ENCODE peak calls at places on chromosome 17, in seven cellular contexts. Z, M, N, L, Q, F and C are unnamed samples.

GRCh38 chr17:6443692-6444572 is at the start of gene PIMREG:
- DNase-seq in Z (peak; percentile 87), M (peak; percentile 82), N (peak; percentile 98), L (peak; percentile 97), Q (peak; percentile 59), F (peak; percentile 97), C (peak; percentile 71)

GRCh38 chr17:76202516-76202915 is 37.8 kb downstream of the RNF157 start:
- DNase-seq in Z (no peak), M (no peak), N (no peak), L (no peak), Q (no peak), F (no peak), C (no peak)

GRCh38 chr17:50218771-50219315 is 17.4 kb upstream of the COL1A1 start:
- DNase-seq in Z (peak; percentile 87), M (peak; percentile 49), N (no peak), L (no peak), Q (no peak), F (no peak), C (no peak)

GRCh38 chr17:79541451-79541850 is 69.4 kb downstream of the RBFOX3 start:
- DNase-seq in Z (no peak), M (no peak), N (no peak), L (no peak), Q (no peak), F (no peak), C (no peak)

GRCh38 chr17:33526753-33527152 is 233.7 kb upstream of the ASIC2 start:
- DNase-seq in Z (no peak), M (no peak), N (no peak), L (no peak), Q (no peak), F (no peak), C (no peak)

GRCh38 chr17:65403616-65404015 is 157.8 kb downstream of the AXIN2 start:
- DNase-seq in Z (no peak), M (no peak), N (no peak), L (no peak), Q (no peak), F (no peak), C (no peak)

GRCh38 chr17:81076097-81076754 is 41.3 kb downstream of the BAIAP2 start:
- DNase-seq in Z (no peak), M (no peak), N (peak; percentile 93), L (no peak), Q (no peak), F (no peak), C (no peak)

GRCh38 chr17:50687200-50688066 is 20.3 kb downstream of the ANKRD40 start:
- DNase-seq in Z (peak; percentile 85), M (no peak), N (peak; percentile 51), L (no peak), Q (no peak), F (no peak), C (no peak)

GRCh38 chr17:80772906-80773242 is 218.8 kb upstream of the CHMP6 start:
- DNase-seq in Z (no peak), M (no peak), N (no peak), L (no peak), Q (no peak), F (no peak), C (no peak)

GRCh38 chr17:67312265-67312664 is 54.1 kb downstream of the PSMD12 start:
- DNase-seq in Z (no peak), M (no peak), N (no peak), L (no peak), Q (no peak), F (no peak), C (no peak)

GRCh38 chr17:41777157-41777578 is 9.3 kb downstream of the JUP start:
- DNase-seq in Z (peak; percentile 64), M (no peak), N (peak; percentile 69), L (peak; percentile 56), Q (no peak), F (no peak), C (no peak)

GRCh38 chr17:41131979-41132378 is 8.0 kb upstream of the KRTAP4-12 start:
- DNase-seq in Z (peak; percentile 23), M (peak; percentile 77), N (no peak), L (no peak), Q (no peak), F (no peak), C (no peak)

DNA sequence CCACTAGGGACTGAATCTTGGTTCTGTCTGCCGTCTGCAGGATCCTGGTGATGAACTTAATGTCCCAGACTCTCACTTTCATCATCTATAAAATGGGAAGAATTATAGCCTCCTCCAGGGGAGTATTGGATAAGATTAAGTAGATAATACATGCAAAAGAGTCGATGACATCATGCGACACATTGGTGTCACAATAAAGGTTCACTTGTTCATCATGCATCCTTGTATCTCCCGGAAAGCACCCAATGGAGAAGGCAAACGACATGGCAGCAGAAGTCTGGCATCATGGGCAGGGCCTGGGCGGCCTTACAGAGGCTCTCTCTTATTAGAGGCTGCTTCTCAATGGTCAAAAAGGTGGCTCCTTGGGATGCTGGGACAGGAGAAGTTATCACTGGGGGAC is 35.1 kb upstream of the CD300E start:
- DNase-seq in Z (no peak), M (no peak), N (no peak), L (no peak), Q (no peak), F (no peak), C (no peak)
- TF ChIP-seq SIN3A in Z (no peak), M (no peak), N (no peak), L (no peak), Q (no peak), F (no peak), C (no peak)

DNA sequence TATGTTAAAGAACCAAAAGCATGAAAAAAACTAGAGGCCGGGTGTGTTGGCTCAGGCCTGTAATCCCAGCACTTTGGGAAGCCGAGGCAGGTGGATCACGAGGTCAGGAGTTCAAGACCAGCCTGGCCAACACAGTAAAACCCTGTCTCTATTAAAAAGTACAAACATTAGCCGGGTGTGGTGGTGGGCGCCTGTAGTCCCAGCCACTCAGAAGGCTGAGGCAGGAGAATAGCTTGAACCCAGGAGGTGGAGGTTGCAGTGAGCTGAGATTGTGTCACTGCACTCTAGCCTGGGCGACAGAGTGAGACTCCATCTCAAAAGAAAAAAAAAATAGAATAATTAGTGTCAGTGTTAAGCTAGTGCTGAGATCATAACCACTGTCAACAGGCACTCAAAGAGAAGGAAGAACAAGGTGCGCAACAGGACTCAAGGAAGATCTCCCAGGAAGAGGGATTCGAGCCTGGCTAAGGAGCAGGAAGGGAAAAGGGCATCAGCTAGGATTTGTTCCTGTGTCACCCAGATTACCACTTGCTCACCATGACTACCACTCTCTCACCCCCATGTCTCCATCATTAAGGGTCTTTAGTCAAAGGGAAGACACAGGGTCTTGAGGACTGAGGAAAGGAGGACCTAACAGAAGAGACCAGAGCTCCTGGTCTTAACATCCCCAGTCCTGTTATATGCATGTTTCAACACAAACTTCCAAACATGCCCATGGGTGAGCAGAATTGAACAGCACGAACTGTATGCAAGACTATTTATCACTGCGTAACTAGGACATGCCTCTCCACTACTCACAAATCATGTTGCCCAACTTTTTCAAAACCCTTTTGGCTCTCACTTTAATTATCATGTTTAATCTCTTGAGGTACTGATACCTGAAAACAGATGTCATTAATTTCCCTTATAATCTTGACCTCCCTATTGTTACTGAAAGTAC is 88.3 kb upstream of the PLEKHM1 start:
- DNase-seq in Z (no peak), M (no peak), N (no peak), L (no peak), Q (no peak), F (peak; percentile 6), C (no peak)
- TF ChIP-seq SIN3A in Z (no peak), M (no peak), N (no peak), L (no peak), Q (no peak), F (no peak), C (no peak)

GRCh38 chr17:48128411-48128810 is 20.8 kb downstream of the SNX11 start:
- DNase-seq in Z (no peak), M (no peak), N (no peak), L (no peak), Q (no peak), F (no peak), C (no peak)

GRCh38 chr17:48127371-48128051 is 19.9 kb downstream of the SNX11 start:
- DNase-seq in Z (no peak), M (peak; percentile 57), N (no peak), L (no peak), Q (no peak), F (no peak), C (no peak)

GRCh38 chr17:48123776-48124388 is 16.3 kb downstream of the SNX11 start:
- DNase-seq in Z (no peak), M (no peak), N (no peak), L (no peak), Q (no peak), F (no peak), C (no peak)

GRCh38 chr17:48123111-48123510 is 15.5 kb downstream of the SNX11 start:
- DNase-seq in Z (no peak), M (no peak), N (no peak), L (no peak), Q (no peak), F (no peak), C (no peak)

DNA sequence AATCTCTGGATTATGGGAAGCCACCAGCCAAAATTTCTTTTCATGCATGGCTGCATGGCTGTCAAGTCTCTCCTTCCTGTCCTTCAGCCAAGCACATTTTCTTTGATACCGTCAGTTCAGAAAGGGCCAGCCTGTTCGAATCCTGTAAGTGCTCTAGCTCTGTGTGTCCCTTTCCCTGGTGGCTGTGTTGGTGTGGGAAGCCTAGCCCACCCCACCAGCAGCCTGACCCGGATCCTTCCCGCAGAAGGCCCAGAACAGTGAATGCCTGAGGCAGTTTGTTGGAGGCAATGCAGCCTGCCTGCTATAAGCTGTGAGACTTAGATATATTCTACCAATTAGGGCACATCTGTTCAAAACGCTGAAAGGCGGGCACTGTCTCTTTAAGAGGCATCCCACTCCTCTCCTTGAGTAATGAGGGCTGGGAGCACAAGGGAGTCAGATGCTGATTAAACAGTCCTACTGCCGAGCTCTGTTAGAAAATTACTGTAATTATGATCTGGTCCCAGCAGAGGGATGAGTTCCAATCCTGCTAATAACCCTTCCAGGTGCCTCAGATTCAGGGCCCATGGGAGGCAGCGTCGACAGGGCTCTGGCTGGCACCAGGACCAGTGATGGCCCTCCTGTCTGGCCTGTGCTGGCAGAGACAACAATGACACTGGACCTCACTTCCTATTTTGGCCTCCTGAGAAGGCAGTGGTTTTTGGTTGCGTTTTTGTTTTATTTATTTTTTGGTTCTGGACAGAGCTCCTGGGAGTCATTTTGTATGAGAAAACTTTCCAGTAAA is 18.5 kb downstream of the SNX11 start:
- DNase-seq in Z (no peak), M (no peak), N (peak; percentile 39), L (no peak), Q (no peak), F (no peak), C (no peak)
- TF ChIP-seq SIN3A in Z (no peak), M (no peak), N (no peak), L (no peak), Q (no peak), F (no peak), C (no peak)

GRCh38 chr17:61388561-61389356 is 10.9 kb upstream of the TBX2 start:
- DNase-seq in Z (no peak), M (no peak), N (no peak), L (no peak), Q (no peak), F (no peak), C (no peak)

GRCh38 chr17:61391595-61392291 is 7.9 kb upstream of the TBX2 start:
- DNase-seq in Z (no peak), M (no peak), N (no peak), L (no peak), Q (no peak), F (no peak), C (no peak)

GRCh38 chr17:61390479-61390791 is 9.2 kb upstream of the TBX2 start:
- DNase-seq in Z (no peak), M (no peak), N (no peak), L (no peak), Q (no peak), F (no peak), C (no peak)

GRCh38 chr17:61387511-61388305 is 11.9 kb upstream of the TBX2 start:
- DNase-seq in Z (no peak), M (no peak), N (no peak), L (no peak), Q (no peak), F (no peak), C (no peak)

GRCh38 chr17:61389670-61390478 is 9.8 kb upstream of the TBX2 start:
- DNase-seq in Z (no peak), M (no peak), N (peak; percentile 80), L (peak; percentile 92), Q (no peak), F (peak; percentile 75), C (no peak)
- TF ChIP-seq SIN3A in Z (no peak), M (no peak), N (no peak), L (no peak), Q (no peak), F (no peak), C (no peak)